ENCODE peak calls at places on chromosomes 3 and 15, in four cellular contexts. B, D, F and H are unnamed samples.

GRCh38 chr3:155995525-155996370 is 124.6 kb upstream of the KCNAB1 start:
- DNase-seq in D (peak), F (no peak), B (peak), H (peak)

GRCh38 chr3:170529346-170529745 is 56.5 kb downstream of the SLC7A14 start:
- DNase-seq in B (no peak), F (no peak), D (no peak), H (no peak)

GRCh38 chr15:32974691-32975090 is 219.8 kb downstream of the FMN1 start:
- DNase-seq in D (no peak), B (peak), F (peak), H (peak)

GRCh38 chr3:148998297-148998696 is 7.0 kb downstream of the GYG1 start:
- DNase-seq in D (no peak), B (peak), F (no peak), H (no peak)

GRCh38 chr3:13138566-13139145 is 65.4 kb upstream of the IQSEC1 start:
- DNase-seq in F (no peak), B (no peak), D (no peak), H (no peak)

GRCh38 chr3:171982829-171983228 is 56.5 kb upstream of the FNDC3B start:
- DNase-seq in D (no peak), F (peak), B (peak), H (peak)

GRCh38 chr3:184651945-184652344 is 59.9 kb downstream of the MAGEF1 start:
- DNase-seq in D (no peak), B (no peak), F (no peak), H (no peak)

GRCh38 chr3:110685630-110686029 is 386.0 kb upstream of the NECTIN3 start:
- DNase-seq in F (no peak), D (no peak), B (no peak), H (no peak)

GRCh38 chr15:85100186-85100937 is 118.7 kb downstream of the PDE8A start:
- DNase-seq in D (no peak), B (peak), F (no peak), H (peak)

GRCh38 chr3:125045965-125046364 is 9.8 kb downstream of the HEG1 start:
- DNase-seq in F (no peak), D (no peak), B (peak), H (peak)

GRCh38 chr15:75723171-75723846 is 10.7 kb upstream of the CSPG4 start:
- DNase-seq in B (no peak), F (no peak), D (no peak), H (peak)

GRCh38 chr3:58098531-58098930 is 90.3 kb downstream of the FLNB start:
- DNase-seq in B (no peak), D (no peak), F (no peak), H (no peak)

GRCh38 chr3:151282921-151283320 is 4.6 kb upstream of the P2RY14 start:
- DNase-seq in D (peak), B (peak), F (no peak), H (peak)

GRCh38 chr3:59245300-59245878 is 195.6 kb upstream of the CFAP20DC start:
- DNase-seq in D (no peak), B (no peak), F (no peak), H (peak)

GRCh38 chr3:2950159-2950558 is 160.0 kb downstream of the IL5RA start:
- DNase-seq in D (no peak), F (no peak), B (no peak), H (no peak)

GRCh38 chr15:24858737-24859601 is 95.8 kb upstream of the SNRPN start:
- DNase-seq in D (peak), B (peak), F (no peak), H (peak)
- H3K18ac ChIP-seq in D (no peak), B (peak), F (no peak), H (peak)

GRCh38 chr3:122682016-122682374 is 1.4 kb downstream of the PARP14 start:
- DNase-seq in F (no peak), D (no peak), B (no peak), H (no peak)
- H3K4me3 ChIP-seq in F (no peak), D (no peak), B (peak), H (no peak)

DNA sequence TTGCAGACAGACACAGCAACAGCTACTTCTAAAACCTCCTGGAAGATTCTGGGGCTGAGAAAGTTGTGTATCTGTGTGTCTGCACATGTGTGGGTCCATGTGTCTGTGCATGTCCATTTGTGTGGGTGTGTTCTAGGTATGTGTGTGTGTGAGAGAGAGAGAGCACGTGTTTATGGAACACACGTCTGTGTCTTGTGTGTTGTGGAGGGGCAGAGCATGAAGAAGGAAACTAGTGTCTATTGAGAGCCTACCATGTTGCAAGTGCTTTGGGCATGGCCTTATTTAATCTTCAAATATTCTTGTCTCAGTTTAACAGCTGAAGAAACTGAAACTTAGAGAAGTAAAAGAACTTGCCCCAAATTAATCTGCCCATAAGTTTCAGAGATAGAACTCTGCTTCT is 327.5 kb downstream of the UACA start:
- DNase-seq in D (no peak), B (no peak), F (no peak), H (no peak)
- H3K23ac ChIP-seq in D (no peak), B (no peak), F (no peak), H (no peak)

GRCh38 chr3:178205750-178206149 is 330.5 kb upstream of the KCNMB2 start:
- DNase-seq in D (no peak), F (no peak), B (peak), H (no peak)
- H3K18ac ChIP-seq in D (no peak), F (no peak), B (peak), H (no peak)

GRCh38 chr15:99126930-99127329 is 22.1 kb downstream of the SYNM start:
- DNase-seq in D (no peak), B (no peak), F (no peak), H (no peak)

GRCh38 chr15:99123706-99124451 is 19.0 kb downstream of the SYNM start:
- DNase-seq in F (peak), D (peak), B (peak), H (peak)

GRCh38 chr15:99126195-99126594 is 21.3 kb downstream of the SYNM start:
- DNase-seq in D (no peak), B (no peak), F (no peak), H (no peak)

GRCh38 chr15:99124641-99125040 is 19.8 kb downstream of the SYNM start:
- DNase-seq in F (no peak), D (no peak), B (no peak), H (no peak)

GRCh38 chr15:99125061-99125990 is 20.4 kb downstream of the SYNM start:
- DNase-seq in F (no peak), D (no peak), B (no peak), H (no peak)
- H3K4me3 ChIP-seq in F (no peak), D (no peak), B (no peak), H (no peak)